ENCODE peak calls at places on chromosomes 1 and 21, in four cellular contexts. F is GM12878, T is dorsolateral prefrontal cortex, U is foreskin fibroblast. C is an unnamed sample.

GRCh38 chr1:192512426-192513125 is 63.0 kb upstream of the RGS1 start:
- DNase-seq in T (peak; percentile 23), U (no peak), F (no peak), C (no peak)

GRCh38 chr1:7640920-7641319 is 130.2 kb upstream of the VAMP3 start:
- DNase-seq in T (no peak), U (no peak), F (no peak), C (no peak)

GRCh38 chr1:200866521-200866920 is 6.3 kb upstream of the GPR25 start:
- DNase-seq in U (peak; percentile 58), F (peak; percentile 98), T (no peak), C (no peak)

GRCh38 chr1:183019860-183020259 is 3.4 kb upstream of the LAMC1 start:
- DNase-seq in T (no peak), U (peak; percentile 62), F (no peak), C (peak; percentile 86)

GRCh38 chr1:183487686-183488442 is 15.6 kb downstream of the SMG7 start:
- DNase-seq in T (no peak), U (no peak), F (no peak), C (no peak)

GRCh38 chr21:17921579-17922530 is 102.7 kb upstream of the C21orf91 start:
- DNase-seq in U (peak; percentile 70), F (no peak), T (no peak), C (peak; percentile 38)

GRCh38 chr1:238485062-238485905 is 594.6 kb upstream of the ZP4 start:
- DNase-seq in T (no peak), F (no peak), U (no peak), C (peak; percentile 1)

GRCh38 chr1:29320541-29320940 is 84.2 kb downstream of the PTPRU start:
- DNase-seq in U (no peak), T (no peak), F (no peak), C (no peak)

GRCh38 chr21:39175154-39175553 is 8.1 kb downstream of the PSMG1 start:
- DNase-seq in T (no peak), U (peak; percentile 54), F (no peak), C (no peak)

GRCh38 chr1:43444151-43444826 is 9.4 kb downstream of the HYI start:
- DNase-seq in F (no peak), U (no peak), T (no peak), C (no peak)

GRCh38 chr1:77175230-77175844 is 43.9 kb downstream of the PIGK start:
- DNase-seq in U (peak; percentile 3), T (no peak), F (no peak), C (no peak)

GRCh38 chr1:47574451-47575165 is 136.8 kb downstream of the FOXD2 start:
- DNase-seq in U (no peak), T (no peak), F (no peak), C (no peak)

GRCh38 chr1:180502361-180503273 is at the start of gene ACBD6:
- DNase-seq in T (peak; percentile 83), U (peak; percentile 97), F (peak; percentile 51), C (peak; percentile 47)

GRCh38 chr1:8571200-8571984 is 246.0 kb downstream of the RERE start:
- DNase-seq in F (no peak), U (peak; percentile 64), T (no peak), C (peak; percentile 36)

GRCh38 chr1:229991724-229992333 is 75.2 kb upstream of the GALNT2 start:
- DNase-seq in T (no peak), U (no peak), F (no peak), C (no peak)

GRCh38 chr1:175768610-175769009 is 25.2 kb upstream of the TNR start:
- DNase-seq in U (no peak), F (no peak), T (no peak), C (no peak)

GRCh38 chr1:197017558-197018146 is 40.3 kb downstream of the CFHR5 start:
- DNase-seq in T (no peak), F (no peak), U (peak; percentile 4), C (no peak)

GRCh38 chr1:112389689-112390088 is 6.3 kb upstream of the CTTNBP2NL start:
- DNase-seq in U (no peak), T (no peak), F (no peak), C (no peak)
- H3K4me3 ChIP-seq in U (no peak overlapping the region), T (no peak overlapping the region), F (no peak overlapping the region), C (no peak overlapping the region)

GRCh38 chr1:87398644-87399043 is 70.0 kb downstream of the LMO4 start:
- DNase-seq in T (no peak), F (no peak), U (peak; percentile 65), C (no peak)

GRCh38 chr1:87399264-87399663 is 70.6 kb downstream of the LMO4 start:
- DNase-seq in T (no peak), F (no peak), U (no peak), C (no peak)

GRCh38 chr1:87392241-87393192 is 63.8 kb downstream of the LMO4 start:
- DNase-seq in U (peak; percentile 76), F (no peak), T (no peak), C (peak; percentile 22)

GRCh38 chr1:87393437-87394085 is 64.9 kb downstream of the LMO4 start:
- DNase-seq in U (no peak), T (no peak), F (no peak), C (no peak)

GRCh38 chr1:87394462-87394861 is 65.8 kb downstream of the LMO4 start:
- DNase-seq in F (no peak), U (no peak), T (no peak), C (no peak)
- H3K4me3 ChIP-seq in F (no peak overlapping the region), U (no peak overlapping the region), T (no peak overlapping the region), C (no peak overlapping the region)

GRCh38 chr1:178862416-178862815 is 8.5 kb downstream of the ANGPTL1 start:
- DNase-seq in U (no peak), T (no peak), F (no peak), C (no peak)
- H3K4me3 ChIP-seq in U (no peak overlapping the region), T (no peak overlapping the region), F (no peak overlapping the region), C (no peak overlapping the region)

GRCh38 chr1:94244816-94245215 is 7.4 kb upstream of the ARHGAP29 start:
- DNase-seq in T (no peak), F (no peak), U (no peak), C (no peak)
- H3K4me3 ChIP-seq in T (no peak overlapping the region), F (no peak overlapping the region), U (peak overlapping the region; percentile 6), C (no peak overlapping the region)

GRCh38 chr1:22616571-22616970 is 19.9 kb upstream of the C1QA start:
- DNase-seq in F (no peak), T (no peak), U (no peak), C (no peak)

GRCh38 chr1:22619808-22620207 is 16.6 kb upstream of the C1QA start:
- DNase-seq in U (no peak), T (no peak), F (no peak), C (no peak)

GRCh38 chr1:22621761-22622160 is 14.7 kb upstream of the C1QA start:
- DNase-seq in T (no peak), F (no peak), U (no peak), C (no peak)

GRCh38 chr1:22618056-22618455 is 18.4 kb upstream of the C1QA start:
- DNase-seq in U (no peak), F (no peak), T (no peak), C (no peak)

DNA sequence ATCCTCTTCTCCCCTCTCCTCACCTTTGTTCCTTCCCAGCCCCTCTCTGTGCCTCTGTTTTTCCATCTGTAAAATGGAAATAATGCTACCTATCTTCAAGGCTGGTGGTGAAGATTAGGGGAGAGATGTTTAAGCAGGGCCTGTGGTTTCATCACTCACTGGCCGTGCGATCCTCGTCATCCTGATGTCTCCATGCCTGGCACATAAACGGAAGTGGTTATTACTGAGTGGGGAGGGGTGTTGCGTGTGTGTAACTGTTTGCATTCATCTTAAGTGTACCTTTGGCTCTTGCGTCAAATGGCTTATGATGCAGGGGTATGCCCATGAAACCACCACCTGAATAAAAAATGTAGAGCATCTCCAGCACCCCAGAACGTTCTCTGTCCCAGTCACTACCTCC is 17.2 kb upstream of the C1QA start:
- DNase-seq in F (no peak), T (no peak), U (no peak), C (no peak)
- H3K4me3 ChIP-seq in F (no peak overlapping the region), T (no peak overlapping the region), U (no peak overlapping the region), C (no peak overlapping the region)

DNA sequence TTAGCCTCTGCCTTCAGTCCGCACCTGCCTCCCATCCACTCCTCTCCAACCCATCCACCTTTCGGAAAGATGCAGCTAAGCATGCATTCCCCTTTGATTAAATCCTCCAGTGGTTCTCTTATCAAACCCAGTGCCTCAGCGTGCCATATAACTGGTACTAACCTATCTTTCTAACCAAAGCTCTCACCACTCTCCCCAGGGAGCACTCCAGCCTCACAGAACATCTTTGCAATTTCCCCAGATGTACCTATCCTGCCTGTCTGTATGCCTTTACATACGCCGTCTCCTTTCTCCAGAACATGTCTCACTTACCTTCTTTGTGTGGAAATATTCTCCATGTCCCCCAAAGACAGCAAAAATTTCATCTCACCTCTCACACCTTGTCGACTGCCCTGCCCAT is 80.0 kb downstream of the SLC25A24 start:
- DNase-seq in T (no peak), U (no peak), F (no peak), C (no peak)
- H3K4me3 ChIP-seq in T (no peak overlapping the region), U (no peak overlapping the region), F (no peak overlapping the region), C (no peak overlapping the region)

DNA sequence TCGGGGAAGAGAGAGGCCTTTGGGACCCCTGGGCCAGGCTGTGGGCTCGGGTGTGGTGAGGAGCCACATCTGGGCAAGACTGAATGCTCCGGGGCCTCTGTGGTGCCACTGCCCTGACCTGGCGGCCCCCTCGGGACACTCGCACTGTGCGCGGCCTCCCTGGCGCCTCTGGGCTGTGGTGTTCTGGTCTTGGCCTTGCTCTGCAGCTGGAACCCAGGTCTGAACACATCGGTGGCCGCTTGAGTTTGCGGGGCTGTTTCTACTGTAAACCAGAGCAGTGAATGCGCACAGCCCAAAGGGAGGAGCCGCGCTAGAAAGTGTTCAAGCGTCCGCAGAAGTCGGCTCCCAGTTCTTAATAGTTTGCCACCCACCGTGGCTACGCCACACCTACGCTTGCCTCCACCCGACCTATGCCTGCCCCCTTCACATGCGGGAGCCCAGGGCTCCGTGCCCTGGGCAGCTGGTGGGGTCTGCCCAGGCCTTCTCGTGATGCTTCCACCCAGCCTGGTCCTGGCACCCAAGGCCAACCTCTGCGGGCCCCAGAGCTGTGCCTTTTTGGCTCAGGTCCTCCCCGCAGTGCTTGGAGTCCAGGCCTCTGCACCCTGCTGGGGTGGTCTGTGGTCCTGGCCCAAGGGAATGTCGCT is 4.4 kb downstream of the PDE9A start:
- DNase-seq in F (no peak), U (no peak), T (no peak), C (no peak)
- H3K4me3 ChIP-seq in F (no peak overlapping the region), U (no peak overlapping the region), T (no peak overlapping the region), C (no peak overlapping the region)

C was measured in LNCaP clone FGC.